ENCODE peak calls at places on chromosome 13, in five cellular contexts. V is H9; K is stimulated activated CD8-positive, alpha-beta memory T cell treated with anti-CD3 and anti-CD28 coated beads, Interleukin-12 subunit alpha, Interleukin-12 subunit beta, amount 100 ng/mL, for 4 hours; S is AG09309; X is Calu3. Q is an unnamed sample.

GRCh38 chr13:44574466-44574855 is 1.7 kb downstream of the TSC22D1 start:
- DNase-seq in V (no peak), K (no peak), S (no peak), X (no peak), Q (no peak)

GRCh38 chr13:71522976-71523517 is 344.0 kb downstream of the DACH1 start:
- DNase-seq in V (no peak), K (no peak), S (no peak), X (no peak), Q (no peak)

GRCh38 chr13:108326318-108326717 is 56.8 kb downstream of the TNFSF13B start:
- DNase-seq in V (no peak), K (no peak), S (no peak), X (no peak), Q (no peak)

GRCh38 chr13:76418404-76418803 is 467.8 kb downstream of the KCTD12 start:
- DNase-seq in V (no peak), K (no peak), S (no peak), X (no peak), Q (no peak)

GRCh38 chr13:51093574-51093973 is 17.5 kb downstream of the C13orf42 start:
- DNase-seq in V (no peak), K (no peak), S (no peak), X (no peak), Q (no peak)

GRCh38 chr13:21871302-21871862 is 200.5 kb downstream of the FGF9 start:
- DNase-seq in V (no peak), K (no peak), S (no peak), X (peak; percentile 11), Q (no peak)

GRCh38 chr13:75550159-75550567 is 572 bp downstream of the UCHL3 start:
- DNase-seq in V (no peak), K (no peak), S (no peak), X (peak; percentile 6), Q (no peak)

GRCh38 chr13:44155422-44156293 is 218.0 kb upstream of the SERP2 start:
- DNase-seq in V (peak; percentile 50), K (no peak), S (no peak), X (no peak), Q (no peak)

GRCh38 chr13:79108914-79109643 is 297.0 kb downstream of the RBM26 start:
- DNase-seq in V (no peak), K (no peak), S (no peak), X (no peak), Q (no peak)

GRCh38 chr13:48730971-48731658 is 77.4 kb downstream of the CYSLTR2 start:
- DNase-seq in V (no peak), K (no peak), S (peak; percentile 40), X (no peak), Q (no peak)

GRCh38 chr13:46605089-46605488 is 52.1 kb downstream of the LRCH1 start:
- DNase-seq in V (no peak), K (no peak), S (no peak), X (no peak), Q (no peak)

GRCh38 chr13:46578590-46578975 is 25.6 kb downstream of the LRCH1 start:
- DNase-seq in V (no peak), K (no peak), S (no peak), X (no peak), Q (no peak)

GRCh38 chr13:37944476-37945442 is 75.2 kb upstream of the TRPC4 start:
- DNase-seq in V (no peak), K (no peak), S (no peak), X (no peak), Q (no peak)

GRCh38 chr13:100573121-100573520 is 15.5 kb downstream of the GGACT start:
- DNase-seq in V (peak; percentile 73), K (peak; percentile 46), S (peak; percentile 53), X (peak; percentile 41), Q (peak; percentile 76)

GRCh38 chr13:79741006-79741405 is 260.1 kb downstream of the NDFIP2 start:
- DNase-seq in V (no peak), K (no peak), S (no peak), X (no peak), Q (no peak)

GRCh38 chr13:112643759-112644459 is 45.9 kb upstream of the ATP11A start:
- DNase-seq in V (no peak), K (no peak), S (no peak), X (peak; percentile 17), Q (no peak)

GRCh38 chr13:84917252-84917878 is 881.9 kb downstream of the SLITRK6 start:
- DNase-seq in V (no peak), K (no peak), S (no peak), X (no peak), Q (no peak)

GRCh38 chr13:34793301-34793700 is 148.8 kb upstream of the NBEA start:
- DNase-seq in V (no peak), K (no peak), S (no peak), X (no peak), Q (no peak)

GRCh38 chr13:53137777-53138176 is 109.2 kb downstream of the OLFM4 start:
- DNase-seq in V (no peak), K (no peak), S (no peak), X (no peak), Q (no peak)